ENCODE peak calls at places on chromosomes 12 and 14, in four cellular contexts. A, I, X and R are unnamed samples.

GRCh38 chr12:75505706-75506312 is 5.6 kb downstream of the KRR1 start:
- DNase-seq in A (no peak), I (no peak), X (no peak), R (peak; percentile 30)

GRCh38 chr12:65967696-65968095 is 143.4 kb downstream of the HMGA2 start:
- DNase-seq in A (no peak), I (no peak), X (no peak), R (no peak)

GRCh38 chr14:95098984-95099599 is 58.2 kb downstream of the DICER1 start:
- DNase-seq in A (peak; percentile 76), I (peak; percentile 7), X (no peak), R (peak; percentile 15)

GRCh38 chr12:95955549-95956159 is 12.5 kb downstream of the AMDHD1 start:
- DNase-seq in A (no peak), I (no peak), X (no peak), R (no peak)

GRCh38 chr12:110079477-110080400 is 31.4 kb upstream of the C12orf76 start:
- DNase-seq in A (peak; percentile 59), I (peak; percentile 54), X (no peak), R (peak; percentile 87)

GRCh38 chr12:75650989-75651695 is 139.7 kb upstream of the KRR1 start:
- DNase-seq in A (no peak), I (no peak), X (no peak), R (no peak)

GRCh38 chr12:63906876-63907275 is 62.4 kb downstream of the SRGAP1 start:
- DNase-seq in A (no peak), I (no peak), X (no peak), R (no peak)

GRCh38 chr12:114681149-114681849 is 2.7 kb downstream of the TBX3 start:
- DNase-seq in A (no peak), I (no peak), X (no peak), R (no peak)

GRCh38 chr14:77324816-77325745 is 4.2 kb downstream of the GSTZ1 start:
- DNase-seq in A (no peak), I (no peak), X (no peak), R (no peak)

GRCh38 chr14:93674343-93674742 is 113.9 kb downstream of the PRIMA1 start:
- DNase-seq in A (no peak), I (no peak), X (no peak), R (no peak)

GRCh38 chr14:89444044-89444443 is 27.0 kb upstream of the FOXN3 start:
- DNase-seq in A (no peak), I (no peak), X (no peak), R (no peak)

GRCh38 chr14:69972755-69973154 is 93.5 kb downstream of the SMOC1 start:
- DNase-seq in A (no peak), I (no peak), X (no peak), R (no peak)

GRCh38 chr14:94455928-94456327 is 3.3 kb upstream of the SERPINA11 start:
- DNase-seq in A (no peak), I (no peak), X (no peak), R (no peak)

GRCh38 chr12:240566-240965 is 22.1 kb downstream of the SLC6A13 start:
- DNase-seq in A (peak; percentile 23), I (no peak), X (no peak), R (no peak)

GRCh38 chr12:47276253-47277070 is 196.7 kb upstream of the AMIGO2 start:
- DNase-seq in A (no peak), I (no peak), X (peak; percentile 71), R (peak; percentile 4)

GRCh38 chr12:608413-608812 is 54.8 kb downstream of the NINJ2 start:
- DNase-seq in A (no peak), I (no peak), X (no peak), R (no peak)

GRCh38 chr12:53181935-53182334 is 1.2 kb upstream of the CSAD start:
- DNase-seq in A (no peak), I (no peak), X (no peak), R (no peak)

GRCh38 chr14:103232338-103232808 is 101.7 kb upstream of the EIF5 start:
- DNase-seq in A (no peak), I (no peak), X (no peak), R (no peak)

GRCh38 chr14:38705220-38705619 is 397.8 kb downstream of the SEC23A start:
- DNase-seq in A (no peak), I (no peak), X (no peak), R (no peak)

GRCh38 chr12:132401982-132402381 is 72.6 kb upstream of the GALNT9 start:
- DNase-seq in A (no peak), I (no peak), X (no peak), R (no peak)

GRCh38 chr14:69719501-69719951 is 47.4 kb upstream of the SRSF5 start:
- DNase-seq in A (peak; percentile 86), I (no peak), X (peak; percentile 97), R (no peak)

GRCh38 chr14:77485901-77486678 is 12.5 kb downstream of the ISM2 start:
- DNase-seq in A (no peak), I (no peak), X (peak; percentile 23), R (no peak)